ENCODE peak calls at places on chromosomes 2 and 18, in seven cellular contexts. W, R, A, M, F, D and G are unnamed samples.

GRCh38 chr2:9779572-9780264 is 63.6 kb upstream of the TAF1B start:
- DNase-seq in F (no peak), A (no peak), W (no peak), R (peak; percentile 37), D (peak; percentile 29), M (no peak), G (no peak)

GRCh38 chr2:103506812-103507211 is 745.0 kb downstream of the TMEM182 start:
- DNase-seq in R (no peak), D (no peak), A (no peak), M (no peak), W (no peak), F (no peak), G (no peak)

GRCh38 chr2:200966770-200967169 is 3.3 kb upstream of the ORC2 start:
- DNase-seq in A (peak; percentile 23), M (no peak), W (no peak), D (no peak), R (no peak), F (no peak), G (no peak)

GRCh38 chr2:215900203-215900611 is 113.1 kb downstream of the MREG start:
- DNase-seq in W (no peak), R (no peak), A (no peak), D (no peak), F (no peak), M (no peak), G (no peak)

GRCh38 chr2:24613154-24613814 is 122.2 kb downstream of the NCOA1 start:
- DNase-seq in A (peak; percentile 27), F (no peak), W (no peak), R (no peak), M (peak; percentile 85), D (peak; percentile 6), G (no peak)

GRCh38 chr2:27921880-27922589 is 31.5 kb downstream of the BABAM2 start:
- DNase-seq in W (no peak), D (no peak), R (no peak), A (no peak), M (no peak), F (no peak), G (no peak)

GRCh38 chr2:7725132-7725849 is 808.1 kb downstream of the RNF144A start:
- DNase-seq in W (no peak), R (no peak), F (no peak), A (no peak), M (peak; percentile 20), D (peak; percentile 7), G (no peak)

GRCh38 chr2:207767461-207768167 is 2.1 kb downstream of the FZD5 start:
- DNase-seq in F (no peak), A (no peak), M (no peak), R (no peak), W (peak; percentile 84), D (no peak), G (peak; percentile 4)

GRCh38 chr2:177338177-177338721 is 54.3 kb upstream of the AGPS start:
- DNase-seq in A (no peak), R (no peak), W (no peak), D (no peak), M (no peak), F (no peak), G (no peak)

GRCh38 chr2:238142382-238143205 is 4.1 kb downstream of the KLHL30 start:
- DNase-seq in W (peak; percentile 72), F (no peak), R (no peak), A (no peak), M (no peak), D (no peak), G (no peak)

GRCh38 chr2:133566967-133567645 is 1.2 kb downstream of the NCKAP5 start:
- DNase-seq in M (no peak), F (no peak), W (peak; percentile 33), D (no peak), A (peak; percentile 68), R (no peak), G (no peak)

GRCh38 chr2:127574656-127575055 is 39.2 kb downstream of the MYO7B start:
- DNase-seq in D (no peak), M (no peak), W (no peak), A (no peak), R (no peak), F (no peak), G (no peak)

GRCh38 chr18:13804305-13804704 is 19.6 kb upstream of the MC5R start:
- DNase-seq in A (no peak), M (no peak), D (no peak), R (no peak), W (no peak), F (no peak), G (no peak)

GRCh38 chr2:21358971-21359370 is 235.2 kb downstream of the TDRD15 start:
- DNase-seq in W (no peak), D (no peak), A (no peak), R (no peak), M (no peak), F (no peak), G (no peak)

GRCh38 chr2:46118656-46119338 is 178.4 kb upstream of the EPAS1 start:
- DNase-seq in W (no peak), A (no peak), D (no peak), M (no peak), R (no peak), F (no peak), G (no peak)

GRCh38 chr2:164890533-164890932 is 48.9 kb upstream of the COBLL1 start:
- DNase-seq in W (no peak), M (no peak), D (no peak), A (no peak), R (no peak), F (no peak), G (no peak)

GRCh38 chr2:33134764-33135560 is 188.2 kb downstream of the LTBP1 start:
- DNase-seq in R (no peak), W (no peak), A (no peak), D (no peak), M (no peak), F (no peak), G (no peak)